ENCODE peak calls at places on chromosome 13, in seven cellular contexts. C, I, R, Y, G, O and X are unnamed samples.

GRCh38 chr13:30398601-30399072 is 23.7 kb upstream of the UBE2L5 start:
- DNase-seq in C (no peak), I (no peak), R (no peak), Y (no peak), G (peak), O (no peak), X (no peak)

GRCh38 chr13:53250977-53251376 is 222.4 kb downstream of the OLFM4 start:
- DNase-seq in C (no peak), I (no peak), R (no peak), Y (no peak), G (no peak), O (no peak), X (no peak)

GRCh38 chr13:24454100-24454499 is 58.5 kb downstream of the PARP4 start:
- DNase-seq in C (no peak), I (no peak), R (no peak), Y (no peak), G (no peak), O (no peak), X (no peak)

GRCh38 chr13:108494991-108495661 is 134.3 kb upstream of the MYO16 start:
- DNase-seq in C (no peak), I (no peak), R (no peak), Y (no peak), G (peak), O (no peak), X (no peak)

GRCh38 chr13:78660130-78660857 is 1.3 kb upstream of the OBI1 start:
- DNase-seq in C (no peak), I (no peak), R (no peak), Y (peak), G (peak), O (no peak), X (peak)

GRCh38 chr13:78286748-78287147 is 316.6 kb downstream of the POU4F1 start:
- DNase-seq in C (no peak), I (no peak), R (no peak), Y (no peak), G (no peak), O (no peak), X (no peak)

GRCh38 chr13:59086147-59086546 is 1077.6 kb downstream of the DIAPH3 start:
- DNase-seq in C (no peak), I (peak), R (peak), Y (no peak), G (peak), O (peak), X (no peak)

GRCh38 chr13:98098511-98098910 is 44.4 kb upstream of the FARP1 start:
- DNase-seq in C (no peak), I (peak), R (no peak), Y (no peak), G (no peak), O (no peak), X (no peak)

GRCh38 chr13:110856941-110857835 is 57.7 kb downstream of the ANKRD10 start:
- DNase-seq in C (no peak), I (no peak), R (no peak), Y (no peak), G (no peak), O (no peak), X (no peak)

GRCh38 chr13:38970380-38971051 is 20.1 kb downstream of the STOML3 start:
- DNase-seq in C (no peak), I (no peak), R (no peak), Y (no peak), G (no peak), O (no peak), X (no peak)